ENCODE peak calls at places on chromosomes 2 and 18, in seven cellular contexts. S is fibroblast of lung, L is colonic mucosa, X is ovary, Q is right lobe of liver, T is tibial nerve, W is A549. U is an unnamed sample.

GRCh38 chr2:128134573-128134972 is 43.6 kb downstream of the UGGT1 start:
- DNase-seq in S (no peak), L (no peak), X (no peak), Q (no peak), T (no peak), W (no peak), U (no peak)

GRCh38 chr18:24766376-24766775 is 305.9 kb downstream of the HRH4 start:
- DNase-seq in S (peak; percentile 6), L (no peak), X (no peak), Q (no peak), T (no peak), W (no peak), U (peak; percentile 42)

GRCh38 chr18:3397031-3397750 is 52.8 kb upstream of the TGIF1 start:
- DNase-seq in S (no peak), L (no peak), X (no peak), Q (no peak), T (no peak), W (no peak), U (no peak)

GRCh38 chr2:47070920-47071824 is 83.9 kb downstream of the STPG4 start:
- DNase-seq in S (peak; percentile 85), L (peak; percentile 68), X (peak; percentile 66), Q (peak; percentile 80), T (peak; percentile 69), W (peak; percentile 52), U (peak; percentile 68)

GRCh38 chr2:218284106-218284811 is 8.0 kb downstream of the TMBIM1 start:
- DNase-seq in S (peak; percentile 82), L (no peak), X (no peak), Q (peak; percentile 71), T (no peak), W (no peak), U (no peak)

GRCh38 chr2:233486778-233487552 is 79.6 kb downstream of the USP40 start:
- DNase-seq in S (peak; percentile 67), L (no peak), X (no peak), Q (no peak), T (no peak), W (peak; percentile 93), U (no peak)

GRCh38 chr2:82641781-82642180 is 1817.3 kb downstream of the SUCLG1 start:
- DNase-seq in S (no peak), L (no peak), X (no peak), Q (no peak), T (no peak), W (no peak), U (no peak)

GRCh38 chr2:224901121-224901676 is 141.1 kb downstream of the DOCK10 start:
- DNase-seq in S (no peak), L (no peak), X (no peak), Q (no peak), T (no peak), W (no peak), U (no peak)

GRCh38 chr2:203650860-203651613 is 55.4 kb upstream of the CD28 start:
- DNase-seq in S (peak; percentile 75), L (peak; percentile 85), X (no peak), Q (no peak), T (no peak), W (peak; percentile 71), U (peak; percentile 44)

GRCh38 chr18:35580748-35581534 is 599 bp upstream of the GALNT1 start:
- DNase-seq in S (peak; percentile 56), L (peak; percentile 57), X (peak; percentile 75), Q (peak; percentile 76), T (peak; percentile 20), W (peak; percentile 51), U (peak; percentile 67)

GRCh38 chr18:3554091-3554601 is 104.2 kb downstream of the TGIF1 start:
- DNase-seq in S (no peak), L (no peak), X (no peak), Q (no peak), T (no peak), W (no peak), U (no peak)

GRCh38 chr2:222436040-222436413 is 11.7 kb downstream of the SGPP2 start:
- DNase-seq in S (no peak), L (no peak), X (no peak), Q (no peak), T (no peak), W (peak; percentile 19), U (no peak)

GRCh38 chr18:48902856-48903601 is 47.7 kb downstream of the SMAD7 start:
- DNase-seq in S (peak; percentile 74), L (no peak), X (no peak), Q (no peak), T (peak; percentile 42), W (no peak), U (peak; percentile 37)

GRCh38 chr18:55732227-55733106 is 144.5 kb upstream of the TCF4 start:
- DNase-seq in S (peak; percentile 21), L (no peak), X (no peak), Q (no peak), T (no peak), W (no peak), U (no peak)

GRCh38 chr2:95728878-95729511 is 137.2 kb downstream of the TRIM43 start:
- DNase-seq in S (peak; percentile 93), L (peak; percentile 66), X (peak; percentile 71), Q (peak; percentile 52), T (peak; percentile 19), W (peak; percentile 89), U (peak; percentile 86)

GRCh38 chr2:68107475-68107874 is 44.7 kb upstream of the C1D start:
- DNase-seq in S (no peak), L (no peak), X (no peak), Q (no peak), T (no peak), W (no peak), U (no peak)

GRCh38 chr2:68104111-68104835 is 41.5 kb upstream of the C1D start:
- DNase-seq in S (no peak), L (no peak), X (no peak), Q (no peak), T (no peak), W (no peak), U (no peak)

GRCh38 chr2:68115965-68116364 is 41.7 kb upstream of the PNO1 start:
- DNase-seq in S (no peak), L (no peak), X (no peak), Q (peak; percentile 42), T (no peak), W (no peak), U (no peak)

GRCh38 chr2:68108116-68108515 is 45.3 kb upstream of the C1D start:
- DNase-seq in S (no peak), L (no peak), X (no peak), Q (no peak), T (no peak), W (no peak), U (no peak)

DNA sequence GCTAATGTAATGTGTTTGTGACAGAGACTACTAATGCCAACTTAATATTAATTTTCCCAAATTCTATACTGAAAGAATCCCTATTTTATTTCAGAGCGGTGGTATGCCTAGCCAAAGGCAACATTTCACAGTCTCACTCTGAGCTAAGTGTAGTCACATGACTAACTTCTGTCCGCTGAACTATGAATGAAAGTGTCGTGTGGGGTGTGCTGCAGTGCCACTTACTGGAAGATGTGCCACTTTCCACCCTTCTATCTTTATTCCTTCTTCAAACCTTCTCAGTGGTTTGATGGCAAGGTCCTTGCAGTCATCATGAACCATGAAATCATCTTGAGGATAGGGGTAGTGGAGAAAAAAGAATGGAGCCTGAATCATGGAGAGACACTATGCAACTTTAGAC is 47.3 kb upstream of the C1D start:
- DNase-seq in S (no peak), L (no peak), X (no peak), Q (no peak), T (no peak), W (peak; percentile 43), U (no peak)
- TF ChIP-seq CTCF in S (no peak), L (no peak), X (no peak), Q (no peak), T (no peak), W (no peak), U (no peak)

DNA sequence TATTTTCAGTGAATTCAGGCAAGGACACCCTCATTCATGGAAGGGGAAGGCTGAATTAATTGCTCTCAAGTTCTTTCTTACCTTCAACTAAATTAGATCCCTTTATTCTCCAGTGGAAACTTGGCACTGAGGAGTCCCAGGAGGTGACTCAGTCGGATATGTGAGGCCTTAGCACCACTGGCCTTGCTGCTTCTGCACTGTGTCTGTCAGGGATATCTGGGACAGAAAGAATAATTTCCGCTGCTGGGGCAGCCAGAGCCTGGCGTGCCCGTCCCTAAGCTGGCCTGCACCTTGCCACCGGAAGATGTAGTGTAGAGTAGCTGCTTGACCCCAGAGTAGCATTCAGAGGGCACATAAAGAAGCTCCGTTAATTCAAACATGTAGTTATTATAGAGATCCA is 53.4 kb downstream of the LIMS1 start:
- DNase-seq in S (peak; percentile 52), L (no peak), X (no peak), Q (no peak), T (no peak), W (peak; percentile 39), U (no peak)
- H3K4me1 ChIP-seq in S (peaks cover 16% of the 10 kb centered on the region), L (peaks cover 5% of the 10 kb centered on the region), X (peaks cover 9% of the 10 kb centered on the region), Q (no peaks in the 10 kb centered on the region), T (peaks cover 74% of the 10 kb centered on the region), W (peaks cover 68% of the 10 kb centered on the region), U (peaks cover 13% of the 10 kb centered on the region)

GRCh38 chr18:59423251-59423650 is 64.2 kb upstream of the LMAN1 start:
- DNase-seq in S (peak; percentile 42), L (no peak), X (no peak), Q (no peak), T (no peak), W (no peak), U (no peak)
- TF ChIP-seq CTCF in S (no peak), L (no peak), X (no peak), Q (no peak), T (no peak), W (no peak), U (no peak)

GRCh38 chr2:144513388-144514100 is 6.4 kb downstream of the ZEB2 start:
- DNase-seq in S (peak; percentile 92), L (no peak), X (peak; percentile 52), Q (no peak), T (no peak), W (no peak), U (peak; percentile 90)

GRCh38 chr2:144511222-144511855 is 8.6 kb downstream of the ZEB2 start:
- DNase-seq in S (peak; percentile 47), L (no peak), X (no peak), Q (no peak), T (no peak), W (no peak), U (no peak)

GRCh38 chr2:144511945-144512344 is 8.0 kb downstream of the ZEB2 start:
- DNase-seq in S (peak; percentile 24), L (no peak), X (no peak), Q (no peak), T (no peak), W (no peak), U (no peak)

GRCh38 chr2:144514731-144515424 is 5.0 kb downstream of the ZEB2 start:
- DNase-seq in S (peak; percentile 48), L (no peak), X (no peak), Q (no peak), T (no peak), W (no peak), U (no peak)

DNA sequence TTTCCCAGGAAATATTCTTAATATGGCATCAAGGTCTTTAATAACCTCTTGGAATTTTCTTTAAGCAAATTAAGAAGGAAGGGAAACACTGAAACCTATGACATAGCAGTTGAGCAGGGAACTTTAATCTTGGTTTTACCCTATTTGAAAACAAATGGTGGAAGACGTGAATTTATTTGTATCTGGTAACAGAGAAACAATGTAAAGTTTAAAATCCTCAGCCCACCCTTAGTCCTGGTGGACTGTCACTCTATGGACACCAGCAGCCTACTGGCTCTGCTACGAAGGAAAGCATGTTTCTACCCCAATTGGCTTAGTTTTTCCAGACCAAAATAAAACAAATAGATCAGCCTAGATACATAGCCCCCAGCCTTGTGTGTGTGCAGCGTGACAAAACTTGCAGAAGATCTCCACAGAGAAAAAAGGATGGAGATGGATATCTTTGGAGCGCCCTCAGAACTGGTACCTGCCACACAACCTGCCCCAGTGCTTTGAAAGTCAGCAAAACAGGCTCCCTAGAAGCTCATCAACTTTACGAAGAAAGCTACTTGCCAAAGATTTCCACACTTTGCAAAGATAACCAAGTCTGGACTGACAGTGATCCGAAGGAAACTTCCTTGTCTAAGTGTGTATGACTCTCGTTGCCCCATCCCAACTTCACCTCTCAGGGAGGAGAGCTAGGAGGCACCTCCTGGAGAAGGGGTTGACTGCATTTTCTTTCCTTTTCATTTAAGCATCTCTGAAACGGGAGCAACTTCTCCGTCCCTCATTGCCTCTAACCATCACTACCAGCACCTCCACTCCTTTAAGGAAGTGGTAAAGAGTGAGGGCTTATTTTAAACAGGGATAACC is 7.3 kb downstream of the ZEB2 start:
- DNase-seq in S (peak; percentile 54), L (no peak), X (no peak), Q (no peak), T (no peak), W (no peak), U (no peak)
- H3K4me1 ChIP-seq in S (peaks cover 21% of the 10 kb centered on the region), L (no peaks in the 10 kb centered on the region), X (peaks cover 18% of the 10 kb centered on the region), Q (no peaks in the 10 kb centered on the region), T (peaks cover 55% of the 10 kb centered on the region), W (peaks cover 20% of the 10 kb centered on the region), U (peaks cover 64% of the 10 kb centered on the region)

U was measured in testis.